ENCODE peak calls at places on chromosome 10, in five cellular contexts. One of them, this sample, is unnamed.

GRCh38 chr10:68560201-68560915 is at the start of gene TET1:
- DNase-seq in posterior cingulate gyrus: peak; percentile 74
- DNase-seq in M059J: peak; percentile 67
- DNase-seq in T1000: no peak
- DNase-seq in CD4-positive, CD25-positive, alpha-beta regulatory T cell: peak; percentile 7
- DNase-seq in this sample: peak; percentile 50

GRCh38 chr10:102657984-102658724 is 13.9 kb downstream of the TRIM8 start:
- DNase-seq in T1000: no peak
- DNase-seq in posterior cingulate gyrus: no peak
- DNase-seq in CD4-positive, CD25-positive, alpha-beta regulatory T cell: no peak
- DNase-seq in M059J: no peak
- DNase-seq in this sample: no peak

GRCh38 chr10:17232276-17232987 is 4.4 kb downstream of the VIM start:
- DNase-seq in T1000: no peak
- DNase-seq in CD4-positive, CD25-positive, alpha-beta regulatory T cell: no peak
- DNase-seq in M059J: peak; percentile 40
- DNase-seq in posterior cingulate gyrus: no peak
- DNase-seq in this sample: no peak

GRCh38 chr10:77245953-77246352 is 391.7 kb downstream of the KCNMA1 start:
- DNase-seq in T1000: no peak
- DNase-seq in posterior cingulate gyrus: no peak
- DNase-seq in M059J: no peak
- DNase-seq in CD4-positive, CD25-positive, alpha-beta regulatory T cell: no peak
- DNase-seq in this sample: no peak

GRCh38 chr10:9331583-9332008 is 1277.1 kb downstream of the GATA3 start:
- DNase-seq in T1000: no peak
- DNase-seq in posterior cingulate gyrus: no peak
- DNase-seq in M059J: peak; percentile 11
- DNase-seq in CD4-positive, CD25-positive, alpha-beta regulatory T cell: peak; percentile 62
- DNase-seq in this sample: no peak

GRCh38 chr10:70576803-70577517 is 25.6 kb downstream of the PRF1 start:
- DNase-seq in M059J: peak; percentile 59
- DNase-seq in CD4-positive, CD25-positive, alpha-beta regulatory T cell: no peak
- DNase-seq in posterior cingulate gyrus: no peak
- DNase-seq in T1000: no peak
- DNase-seq in this sample: no peak

GRCh38 chr10:28983799-28984198 is 305.1 kb upstream of the LYZL1 start:
- DNase-seq in posterior cingulate gyrus: no peak
- DNase-seq in M059J: no peak
- DNase-seq in CD4-positive, CD25-positive, alpha-beta regulatory T cell: no peak
- DNase-seq in T1000: no peak
- DNase-seq in this sample: no peak

GRCh38 chr10:71060636-71061426 is 151.5 kb upstream of the UNC5B start:
- DNase-seq in M059J: no peak
- DNase-seq in CD4-positive, CD25-positive, alpha-beta regulatory T cell: no peak
- DNase-seq in posterior cingulate gyrus: no peak
- DNase-seq in T1000: no peak
- DNase-seq in this sample: no peak

GRCh38 chr10:62133618-62134017 is 135.0 kb downstream of the RTKN2 start:
- DNase-seq in CD4-positive, CD25-positive, alpha-beta regulatory T cell: no peak
- DNase-seq in posterior cingulate gyrus: no peak
- DNase-seq in T1000: no peak
- DNase-seq in M059J: no peak
- DNase-seq in this sample: no peak

GRCh38 chr10:65430979-65431378 is 1494.9 kb upstream of the LRRTM3 start:
- DNase-seq in CD4-positive, CD25-positive, alpha-beta regulatory T cell: no peak
- DNase-seq in M059J: no peak
- DNase-seq in posterior cingulate gyrus: no peak
- DNase-seq in T1000: no peak
- DNase-seq in this sample: no peak

GRCh38 chr10:132727411-132727810 is 58.5 kb downstream of the NKX6-2 start:
- DNase-seq in posterior cingulate gyrus: no peak
- DNase-seq in T1000: no peak
- DNase-seq in M059J: no peak
- DNase-seq in CD4-positive, CD25-positive, alpha-beta regulatory T cell: no peak
- DNase-seq in this sample: no peak

GRCh38 chr10:96044686-96045085 is 1.3 kb downstream of the CCNJ start:
- DNase-seq in posterior cingulate gyrus: no peak
- DNase-seq in T1000: no peak
- DNase-seq in M059J: peak; percentile 4
- DNase-seq in CD4-positive, CD25-positive, alpha-beta regulatory T cell: no peak
- DNase-seq in this sample: no peak

GRCh38 chr10:21927601-21928000 is 75.9 kb downstream of the DNAJC1 start:
- DNase-seq in posterior cingulate gyrus: no peak
- DNase-seq in CD4-positive, CD25-positive, alpha-beta regulatory T cell: no peak
- DNase-seq in T1000: no peak
- DNase-seq in M059J: no peak
- DNase-seq in this sample: no peak

GRCh38 chr10:132961864-132962622 is 19.7 kb upstream of the CFAP46 start:
- DNase-seq in M059J: peak; percentile 51
- DNase-seq in CD4-positive, CD25-positive, alpha-beta regulatory T cell: peak; percentile 64
- DNase-seq in posterior cingulate gyrus: peak; percentile 86
- DNase-seq in T1000: no peak
- DNase-seq in this sample: peak; percentile 53

GRCh38 chr10:27242951-27243551 is 2.5 kb upstream of the ACBD5 start:
- DNase-seq in M059J: peak; percentile 65
- DNase-seq in posterior cingulate gyrus: no peak
- DNase-seq in T1000: no peak
- DNase-seq in CD4-positive, CD25-positive, alpha-beta regulatory T cell: peak; percentile 84
- DNase-seq in this sample: peak; percentile 44

GRCh38 chr10:132700168-132701098 is 85.5 kb downstream of the NKX6-2 start:
- DNase-seq in CD4-positive, CD25-positive, alpha-beta regulatory T cell: no peak
- DNase-seq in T1000: peak; percentile 39
- DNase-seq in M059J: no peak
- DNase-seq in posterior cingulate gyrus: no peak
- DNase-seq in this sample: peak; percentile 14

GRCh38 chr10:121956111-121957061 is 18.6 kb downstream of the NSMCE4A start:
- DNase-seq in T1000: peak; percentile 10
- DNase-seq in posterior cingulate gyrus: no peak
- DNase-seq in CD4-positive, CD25-positive, alpha-beta regulatory T cell: no peak
- DNase-seq in M059J: peak; percentile 76
- DNase-seq in this sample: no peak

GRCh38 chr10:119455609-119456434 is 86.7 kb downstream of the RGS10 start:
- DNase-seq in M059J: no peak
- DNase-seq in posterior cingulate gyrus: no peak
- DNase-seq in CD4-positive, CD25-positive, alpha-beta regulatory T cell: no peak
- DNase-seq in T1000: no peak
- DNase-seq in this sample: no peak

GRCh38 chr10:114095676-114096331 is 52.1 kb downstream of the ADRB1 start:
- DNase-seq in CD4-positive, CD25-positive, alpha-beta regulatory T cell: no peak
- DNase-seq in M059J: no peak
- DNase-seq in posterior cingulate gyrus: no peak
- DNase-seq in T1000: no peak
- DNase-seq in this sample: no peak

GRCh38 chr10:19119191-19119590 is 70.6 kb downstream of the MALRD1 start:
- DNase-seq in M059J: peak; percentile 3
- DNase-seq in CD4-positive, CD25-positive, alpha-beta regulatory T cell: no peak
- DNase-seq in posterior cingulate gyrus: no peak
- DNase-seq in T1000: no peak
- DNase-seq in this sample: no peak

GRCh38 chr10:24483701-24484100 is 240.0 kb downstream of the ARHGAP21 start:
- DNase-seq in posterior cingulate gyrus: no peak
- DNase-seq in CD4-positive, CD25-positive, alpha-beta regulatory T cell: no peak
- DNase-seq in T1000: peak; percentile 39
- DNase-seq in M059J: peak; percentile 82
- DNase-seq in this sample: no peak

GRCh38 chr10:116752563-116752962 is 10.2 kb upstream of the HSPA12A start:
- DNase-seq in M059J: no peak
- DNase-seq in posterior cingulate gyrus: no peak
- DNase-seq in T1000: no peak
- DNase-seq in CD4-positive, CD25-positive, alpha-beta regulatory T cell: no peak
- DNase-seq in this sample: no peak

GRCh38 chr10:14982744-14983143 is 23.6 kb downstream of the MEIG1 start:
- DNase-seq in posterior cingulate gyrus: no peak
- DNase-seq in T1000: no peak
- DNase-seq in M059J: no peak
- DNase-seq in CD4-positive, CD25-positive, alpha-beta regulatory T cell: no peak
- DNase-seq in this sample: no peak

GRCh38 chr10:1597370-1598146 is 139.8 kb downstream of the ADARB2 start:
- DNase-seq in T1000: no peak
- DNase-seq in M059J: no peak
- DNase-seq in CD4-positive, CD25-positive, alpha-beta regulatory T cell: no peak
- DNase-seq in posterior cingulate gyrus: no peak
- DNase-seq in this sample: no peak

GRCh38 chr10:25117757-25118156 is 57.0 kb upstream of the GPR158 start:
- DNase-seq in CD4-positive, CD25-positive, alpha-beta regulatory T cell: no peak
- DNase-seq in posterior cingulate gyrus: no peak
- DNase-seq in T1000: no peak
- DNase-seq in M059J: no peak
- DNase-seq in this sample: no peak

GRCh38 chr10:117271427-117271826 is 30.5 kb downstream of the SLC18A2 start:
- DNase-seq in T1000: no peak
- DNase-seq in M059J: peak; percentile 47
- DNase-seq in posterior cingulate gyrus: no peak
- DNase-seq in CD4-positive, CD25-positive, alpha-beta regulatory T cell: no peak
- DNase-seq in this sample: no peak

GRCh38 chr10:43461950-43462349 is 25.0 kb downstream of the ZNF487 start:
- DNase-seq in M059J: peak; percentile 77
- DNase-seq in T1000: no peak
- DNase-seq in CD4-positive, CD25-positive, alpha-beta regulatory T cell: peak; percentile 77
- DNase-seq in posterior cingulate gyrus: no peak
- DNase-seq in this sample: no peak